ENCODE peak calls at places on chromosomes 16 and 17, in nine cellular contexts. One of them, this sample, is unnamed.

GRCh38 chr17:49952209-49952911 is 16.6 kb upstream of the DLX4 start:
- DNase-seq in neural progenitor cell: peak
- DNase-seq in cardiac muscle cell: peak
- DNase-seq in CD4-positive, CD25-positive, alpha-beta regulatory T cell: peak
- DNase-seq in astrocyte of the spinal cord: peak
- DNase-seq in Peyer's patch: peak
- DNase-seq in GM23338: peak
- DNase-seq in heart right ventricle: peak
- DNase-seq in GM12865: peak
- DNase-seq in this sample: peak

GRCh38 chr16:29864205-29864604 is 1.2 kb upstream of the CDIPT start:
- DNase-seq in neural progenitor cell: no peak
- DNase-seq in cardiac muscle cell: no peak
- DNase-seq in CD4-positive, CD25-positive, alpha-beta regulatory T cell: no peak
- DNase-seq in astrocyte of the spinal cord: no peak
- DNase-seq in Peyer's patch: no peak
- DNase-seq in GM23338: no peak
- DNase-seq in heart right ventricle: no peak
- DNase-seq in GM12865: no peak
- DNase-seq in this sample: no peak

GRCh38 chr17:78716814-78717393 is 65.2 kb downstream of the CYTH1 start:
- DNase-seq in neural progenitor cell: peak
- DNase-seq in cardiac muscle cell: no peak
- DNase-seq in CD4-positive, CD25-positive, alpha-beta regulatory T cell: no peak
- DNase-seq in astrocyte of the spinal cord: peak
- DNase-seq in Peyer's patch: peak
- DNase-seq in GM23338: peak
- DNase-seq in heart right ventricle: peak
- DNase-seq in GM12865: peak
- DNase-seq in this sample: peak

GRCh38 chr17:81295678-81296381 is 723 bp upstream of the SLC38A10 start:
- DNase-seq in neural progenitor cell: peak
- DNase-seq in cardiac muscle cell: no peak
- DNase-seq in CD4-positive, CD25-positive, alpha-beta regulatory T cell: peak
- DNase-seq in astrocyte of the spinal cord: peak
- DNase-seq in Peyer's patch: peak
- DNase-seq in GM23338: peak
- DNase-seq in heart right ventricle: no peak
- DNase-seq in GM12865: peak
- DNase-seq in this sample: peak

GRCh38 chr17:41655611-41656111 is 31.3 kb upstream of the KRT17 start:
- DNase-seq in neural progenitor cell: peak
- DNase-seq in cardiac muscle cell: peak
- DNase-seq in CD4-positive, CD25-positive, alpha-beta regulatory T cell: no peak
- DNase-seq in astrocyte of the spinal cord: no peak
- DNase-seq in Peyer's patch: peak
- DNase-seq in GM23338: peak
- DNase-seq in heart right ventricle: no peak
- DNase-seq in GM12865: no peak
- DNase-seq in this sample: no peak

GRCh38 chr17:74156878-74157277 is 46.6 kb upstream of the RPL38 start:
- DNase-seq in neural progenitor cell: no peak
- DNase-seq in cardiac muscle cell: no peak
- DNase-seq in CD4-positive, CD25-positive, alpha-beta regulatory T cell: no peak
- DNase-seq in astrocyte of the spinal cord: no peak
- DNase-seq in Peyer's patch: no peak
- DNase-seq in GM23338: no peak
- DNase-seq in heart right ventricle: no peak
- DNase-seq in GM12865: no peak
- DNase-seq in this sample: no peak

GRCh38 chr16:73565925-73566324 is 518.0 kb upstream of the ZFHX3 start:
- DNase-seq in neural progenitor cell: no peak
- DNase-seq in cardiac muscle cell: no peak
- DNase-seq in CD4-positive, CD25-positive, alpha-beta regulatory T cell: no peak
- DNase-seq in astrocyte of the spinal cord: no peak
- DNase-seq in Peyer's patch: no peak
- DNase-seq in GM23338: no peak
- DNase-seq in heart right ventricle: no peak
- DNase-seq in GM12865: no peak
- DNase-seq in this sample: no peak

GRCh38 chr16:4846503-4846900 is 586 bp downstream of the GLYR1 start:
- DNase-seq in neural progenitor cell: peak
- DNase-seq in cardiac muscle cell: peak
- DNase-seq in CD4-positive, CD25-positive, alpha-beta regulatory T cell: no peak
- DNase-seq in astrocyte of the spinal cord: peak
- DNase-seq in Peyer's patch: peak
- DNase-seq in GM23338: peak
- DNase-seq in heart right ventricle: peak
- DNase-seq in GM12865: peak
- DNase-seq in this sample: no peak

GRCh38 chr16:8863594-8864424 is 5.0 kb downstream of the CARHSP1 start:
- DNase-seq in neural progenitor cell: peak
- DNase-seq in cardiac muscle cell: peak
- DNase-seq in CD4-positive, CD25-positive, alpha-beta regulatory T cell: no peak
- DNase-seq in astrocyte of the spinal cord: no peak
- DNase-seq in Peyer's patch: peak
- DNase-seq in GM23338: peak
- DNase-seq in heart right ventricle: no peak
- DNase-seq in GM12865: no peak
- DNase-seq in this sample: no peak

GRCh38 chr17:20315321-20315720 is 152.0 kb downstream of the LGALS9B start:
- DNase-seq in neural progenitor cell: no peak
- DNase-seq in cardiac muscle cell: no peak
- DNase-seq in CD4-positive, CD25-positive, alpha-beta regulatory T cell: no peak
- DNase-seq in astrocyte of the spinal cord: no peak
- DNase-seq in Peyer's patch: no peak
- DNase-seq in GM23338: no peak
- DNase-seq in heart right ventricle: no peak
- DNase-seq in GM12865: no peak
- DNase-seq in this sample: no peak

GRCh38 chr16:75288596-75289120 is 37.2 kb upstream of the BCAR1 start:
- DNase-seq in neural progenitor cell: no peak
- DNase-seq in cardiac muscle cell: no peak
- DNase-seq in CD4-positive, CD25-positive, alpha-beta regulatory T cell: peak
- DNase-seq in astrocyte of the spinal cord: no peak
- DNase-seq in Peyer's patch: peak
- DNase-seq in GM23338: no peak
- DNase-seq in heart right ventricle: no peak
- DNase-seq in GM12865: peak
- DNase-seq in this sample: peak

DNA sequence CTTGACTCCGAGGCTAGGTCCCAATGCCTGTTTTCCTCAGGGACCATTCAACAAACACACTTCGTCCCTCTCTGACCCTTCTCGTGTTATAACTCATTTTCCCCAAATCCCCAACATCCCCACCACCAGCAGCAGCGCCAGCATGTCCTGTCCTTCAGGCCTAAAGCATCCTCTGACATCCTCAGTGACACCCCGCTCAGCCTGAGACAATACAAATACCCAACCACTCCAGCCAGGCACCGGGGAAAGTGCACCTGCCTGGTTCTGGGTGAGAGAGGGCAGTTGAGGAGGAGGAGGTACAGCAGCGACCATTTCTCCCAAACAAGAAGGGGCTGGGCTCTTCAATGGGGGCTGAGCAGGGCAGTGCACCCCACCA is 4.7 kb downstream of the MNT start:
- DNase-seq in neural progenitor cell: no peak
- DNase-seq in cardiac muscle cell: no peak
- DNase-seq in CD4-positive, CD25-positive, alpha-beta regulatory T cell: no peak
- DNase-seq in astrocyte of the spinal cord: no peak
- DNase-seq in Peyer's patch: no peak
- DNase-seq in GM23338: no peak
- DNase-seq in heart right ventricle: no peak
- DNase-seq in GM12865: no peak
- DNase-seq in this sample: no peak
- H3K4me3 ChIP-seq in neural progenitor cell: peak
- H3K4me3 ChIP-seq in cardiac muscle cell: peak
- H3K4me3 ChIP-seq in CD4-positive, CD25-positive, alpha-beta regulatory T cell: no peak
- H3K4me3 ChIP-seq in astrocyte of the spinal cord: peak
- H3K4me3 ChIP-seq in Peyer's patch: peak
- H3K4me3 ChIP-seq in GM23338: peak
- H3K4me3 ChIP-seq in heart right ventricle: peak
- H3K4me3 ChIP-seq in GM12865: peak
- H3K4me3 ChIP-seq in this sample: no peak

GRCh38 chr17:79833744-79834574 is 5.3 kb downstream of the CBX4 start:
- DNase-seq in neural progenitor cell: peak
- DNase-seq in cardiac muscle cell: peak
- DNase-seq in CD4-positive, CD25-positive, alpha-beta regulatory T cell: no peak
- DNase-seq in astrocyte of the spinal cord: no peak
- DNase-seq in Peyer's patch: no peak
- DNase-seq in GM23338: peak
- DNase-seq in heart right ventricle: no peak
- DNase-seq in GM12865: no peak
- DNase-seq in this sample: no peak

GRCh38 chr17:79834575-79835469 is 4.4 kb downstream of the CBX4 start:
- DNase-seq in neural progenitor cell: peak
- DNase-seq in cardiac muscle cell: peak
- DNase-seq in CD4-positive, CD25-positive, alpha-beta regulatory T cell: no peak
- DNase-seq in astrocyte of the spinal cord: no peak
- DNase-seq in Peyer's patch: no peak
- DNase-seq in GM23338: peak
- DNase-seq in heart right ventricle: peak
- DNase-seq in GM12865: no peak
- DNase-seq in this sample: no peak

GRCh38 chr17:79831367-79832210 is 7.7 kb downstream of the CBX4 start:
- DNase-seq in neural progenitor cell: peak
- DNase-seq in cardiac muscle cell: peak
- DNase-seq in CD4-positive, CD25-positive, alpha-beta regulatory T cell: no peak
- DNase-seq in astrocyte of the spinal cord: no peak
- DNase-seq in Peyer's patch: no peak
- DNase-seq in GM23338: peak
- DNase-seq in heart right ventricle: peak
- DNase-seq in GM12865: no peak
- DNase-seq in this sample: no peak

GRCh38 chr17:79832211-79833109 is 6.8 kb downstream of the CBX4 start:
- DNase-seq in neural progenitor cell: peak
- DNase-seq in cardiac muscle cell: peak
- DNase-seq in CD4-positive, CD25-positive, alpha-beta regulatory T cell: no peak
- DNase-seq in astrocyte of the spinal cord: no peak
- DNase-seq in Peyer's patch: no peak
- DNase-seq in GM23338: peak
- DNase-seq in heart right ventricle: peak
- DNase-seq in GM12865: no peak
- DNase-seq in this sample: no peak

GRCh38 chr17:79833110-79833450 is 6.2 kb downstream of the CBX4 start:
- DNase-seq in neural progenitor cell: no peak
- DNase-seq in cardiac muscle cell: no peak
- DNase-seq in CD4-positive, CD25-positive, alpha-beta regulatory T cell: no peak
- DNase-seq in astrocyte of the spinal cord: no peak
- DNase-seq in Peyer's patch: no peak
- DNase-seq in GM23338: no peak
- DNase-seq in heart right ventricle: no peak
- DNase-seq in GM12865: no peak
- DNase-seq in this sample: no peak
- H3K4me3 ChIP-seq in neural progenitor cell: peak
- H3K4me3 ChIP-seq in cardiac muscle cell: no peak
- H3K4me3 ChIP-seq in CD4-positive, CD25-positive, alpha-beta regulatory T cell: no peak
- H3K4me3 ChIP-seq in astrocyte of the spinal cord: no peak
- H3K4me3 ChIP-seq in Peyer's patch: no peak
- H3K4me3 ChIP-seq in GM23338: peak
- H3K4me3 ChIP-seq in heart right ventricle: peak
- H3K4me3 ChIP-seq in GM12865: no peak
- H3K4me3 ChIP-seq in this sample: no peak

DNA sequence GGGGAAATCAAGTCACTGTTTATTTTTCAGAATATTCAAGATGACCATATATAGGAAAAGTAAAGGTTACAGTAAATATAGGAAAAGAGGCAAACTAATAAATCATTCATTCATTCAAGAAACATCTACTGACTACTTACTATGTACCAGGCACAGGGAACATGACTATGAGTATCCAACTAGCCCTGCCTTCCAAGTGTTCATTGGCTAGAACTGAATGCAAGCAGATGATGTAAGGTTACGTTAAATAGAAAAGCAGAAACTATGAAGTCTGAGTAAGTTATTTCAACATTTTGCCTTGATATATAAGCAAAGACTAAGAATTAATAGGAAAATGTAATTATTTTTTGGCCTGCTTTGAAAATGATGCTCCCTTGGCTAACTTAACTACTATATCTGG is 36.7 kb downstream of the SPAG9 start:
- DNase-seq in neural progenitor cell: no peak
- DNase-seq in cardiac muscle cell: no peak
- DNase-seq in CD4-positive, CD25-positive, alpha-beta regulatory T cell: no peak
- DNase-seq in astrocyte of the spinal cord: no peak
- DNase-seq in Peyer's patch: no peak
- DNase-seq in GM23338: no peak
- DNase-seq in heart right ventricle: no peak
- DNase-seq in GM12865: no peak
- DNase-seq in this sample: no peak
- H3K4me3 ChIP-seq in neural progenitor cell: no peak
- H3K4me3 ChIP-seq in cardiac muscle cell: no peak
- H3K4me3 ChIP-seq in CD4-positive, CD25-positive, alpha-beta regulatory T cell: no peak
- H3K4me3 ChIP-seq in astrocyte of the spinal cord: no peak
- H3K4me3 ChIP-seq in Peyer's patch: no peak
- H3K4me3 ChIP-seq in GM23338: no peak
- H3K4me3 ChIP-seq in heart right ventricle: no peak
- H3K4me3 ChIP-seq in GM12865: no peak
- H3K4me3 ChIP-seq in this sample: no peak

DNA sequence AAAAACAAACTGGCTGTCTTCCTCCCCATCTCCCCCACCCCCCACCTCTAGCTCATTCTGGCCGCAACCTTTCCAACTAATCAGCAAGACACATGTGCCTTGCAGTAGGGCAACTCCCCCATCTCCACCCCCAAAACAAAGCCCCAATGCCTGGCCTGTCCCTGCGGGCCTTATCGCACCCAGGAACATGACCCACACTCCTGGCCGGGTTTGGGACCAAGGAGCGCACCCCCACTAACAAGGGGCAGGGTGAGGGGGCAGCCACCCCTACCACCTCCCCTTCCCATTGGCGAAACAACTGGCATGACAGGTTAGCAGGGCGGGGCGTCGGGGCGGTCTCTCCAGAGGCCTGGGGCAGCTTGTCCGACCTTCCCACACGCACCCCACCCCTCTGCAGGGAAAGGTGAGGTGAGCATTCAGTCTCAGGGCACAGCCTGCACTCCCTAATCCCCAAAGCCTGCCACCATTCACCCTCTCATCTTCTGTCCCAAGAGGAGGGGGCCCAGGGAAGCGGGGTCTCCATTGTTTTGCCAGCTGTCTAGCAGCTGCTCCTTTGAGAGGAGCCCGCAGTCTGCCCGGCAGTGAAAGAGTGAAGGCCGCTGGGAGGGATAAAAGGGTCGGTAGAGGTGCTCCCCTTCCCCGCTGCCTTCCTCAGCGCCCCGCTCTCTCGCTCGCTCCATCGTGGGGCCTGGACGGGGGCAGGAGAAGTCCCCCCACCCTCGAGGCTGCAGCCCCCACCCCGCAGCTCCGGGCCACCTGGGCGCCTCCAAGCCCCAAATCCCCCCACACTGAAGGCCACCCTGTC is 764 bp downstream of the MYO18A start:
- DNase-seq in neural progenitor cell: peak
- DNase-seq in cardiac muscle cell: peak
- DNase-seq in CD4-positive, CD25-positive, alpha-beta regulatory T cell: no peak
- DNase-seq in astrocyte of the spinal cord: no peak
- DNase-seq in Peyer's patch: peak
- DNase-seq in GM23338: peak
- DNase-seq in heart right ventricle: peak
- DNase-seq in GM12865: no peak
- DNase-seq in this sample: no peak
- H3K4me3 ChIP-seq in neural progenitor cell: peak
- H3K4me3 ChIP-seq in cardiac muscle cell: peak
- H3K4me3 ChIP-seq in CD4-positive, CD25-positive, alpha-beta regulatory T cell: no peak
- H3K4me3 ChIP-seq in astrocyte of the spinal cord: peak
- H3K4me3 ChIP-seq in Peyer's patch: peak
- H3K4me3 ChIP-seq in GM23338: peak
- H3K4me3 ChIP-seq in heart right ventricle: peak
- H3K4me3 ChIP-seq in GM12865: peak
- H3K4me3 ChIP-seq in this sample: peak